ENCODE peak calls at places on chromosomes 12 and 14, in four cellular contexts. N is lower lobe of right lung; T is effector CD4-positive, alpha-beta T cell; F is stimulated activated CD4-positive, alpha-beta T cell treated with anti-CD3 and anti-CD28 coated beads, Interleukin-15, amount 100 ng/mL, for 1 hour. L is an unnamed sample.
A peak's percentile ranks its signal among the peaks of the same experiment; 100 is the strongest.

GRCh38 chr14:50892255-50892654 is 20.4 kb downstream of the ABHD12B start:
- DNase-seq in N (no peak), T (no peak), F (no peak), L (no peak)

GRCh38 chr14:94974893-94975292 is 182.4 kb downstream of the DICER1 start:
- DNase-seq in N (no peak), T (no peak), F (no peak), L (no peak)

GRCh38 chr12:52229836-52230343 is 3.2 kb upstream of the KRT7 start:
- DNase-seq in N (no peak), T (no peak), F (no peak), L (peak; percentile 29)

GRCh38 chr12:54723653-54724256 is 75.6 kb upstream of the DCD start:
- DNase-seq in N (no peak), T (peak; percentile 24), F (no peak), L (no peak)

GRCh38 chr12:8036366-8036765 is 3.9 kb downstream of the FOXJ2 start:
- DNase-seq in N (no peak), T (no peak), F (no peak), L (no peak)

GRCh38 chr14:93734086-93734822 is 54.0 kb downstream of the PRIMA1 start:
- DNase-seq in N (no peak), T (no peak), F (no peak), L (no peak)

GRCh38 chr12:105240233-105240632 is 4.3 kb upstream of the APPL2 start:
- DNase-seq in N (no peak), T (no peak), F (no peak), L (no peak)

GRCh38 chr12:6849976-6850560 is 1.0 kb downstream of the CDCA3 start:
- DNase-seq in N (no peak), T (no peak), F (no peak), L (no peak)

GRCh38 chr12:132806857-132807256 is 21.8 kb downstream of the GOLGA3 start:
- DNase-seq in N (no peak), T (no peak), F (no peak), L (no peak)

GRCh38 chr12:69329669-69330428 is 18.3 kb upstream of the LYZ start:
- DNase-seq in N (no peak), T (peak; percentile 5), F (no peak), L (no peak)

GRCh38 chr14:30564235-30564867 is 5.4 kb downstream of the G2E3 start:
- DNase-seq in N (no peak), T (no peak), F (no peak), L (no peak)

GRCh38 chr12:3727877-3728632 is 24.9 kb downstream of the CRACR2A start:
- DNase-seq in N (no peak), T (no peak), F (no peak), L (no peak)

GRCh38 chr14:31580234-31580633 is 19.0 kb downstream of the NUBPL start:
- DNase-seq in N (no peak), T (no peak), F (no peak), L (no peak)

GRCh38 chr12:122749569-122750332 is 2.9 kb upstream of the DENR start:
- DNase-seq in N (no peak), T (no peak), F (no peak), L (peak; percentile 7)

GRCh38 chr12:124020398-124021024 is 47.5 kb downstream of the ZNF664 start:
- DNase-seq in N (no peak), T (no peak), F (no peak), L (no peak)

GRCh38 chr14:95040723-95041476 is 116.4 kb downstream of the DICER1 start:
- DNase-seq in N (no peak), T (no peak), F (no peak), L (no peak)

GRCh38 chr12:120801146-120801545 is 75.5 kb downstream of the ACADS start:
- DNase-seq in N (no peak), T (no peak), F (no peak), L (no peak)

GRCh38 chr12:121801601-121802484 is 2.0 kb upstream of the SETD1B start:
- DNase-seq in N (no peak), T (peak; percentile 37), F (no peak), L (no peak)

GRCh38 chr12:67358686-67359374 is 89.7 kb downstream of the CAND1 start:
- DNase-seq in N (no peak), T (no peak), F (no peak), L (no peak)

GRCh38 chr14:100031506-100032281 is 33.5 kb upstream of the EVL start:
- DNase-seq in N (no peak), T (no peak), F (no peak), L (no peak)

GRCh38 chr14:70416717-70417349 is at the start of gene SYNJ2BP:
- DNase-seq in N (peak; percentile 83), T (peak; percentile 35), F (peak; percentile 33), L (no peak)

GRCh38 chr14:104115131-104115600 is 23.2 kb upstream of the KIF26A start:
- DNase-seq in N (no peak), T (no peak), F (no peak), L (peak; percentile 73)

GRCh38 chr12:57131896-57132744 is 3.8 kb downstream of the LRP1 start:
- DNase-seq in N (no peak), T (no peak), F (no peak), L (no peak)

GRCh38 chr12:115871714-115872113 is 405.8 kb downstream of the MED13L start:
- DNase-seq in N (no peak), T (no peak), F (no peak), L (no peak)

GRCh38 chr12:65156366-65156831 is 13.0 kb upstream of the LEMD3 start:
- DNase-seq in N (no peak), T (no peak), F (no peak), L (no peak)

GRCh38 chr12:94684416-94684815 is 34.1 kb upstream of the TMCC3 start:
- DNase-seq in N (no peak), T (no peak), F (no peak), L (no peak)

GRCh38 chr12:68891141-68891540 is 41.8 kb downstream of the CPM start:
- DNase-seq in N (no peak), T (no peak), F (no peak), L (no peak)

GRCh38 chr12:106682594-106683234 is 91.8 kb upstream of the RIC8B start:
- DNase-seq in N (no peak), T (no peak), F (no peak), L (no peak)

GRCh38 chr14:93103392-93104080 is 12.2 kb downstream of the ITPK1 start:
- DNase-seq in N (peak; percentile 81), T (peak; percentile 35), F (no peak), L (no peak)